ENCODE peak calls at places on chromosomes 13 and 19, in four cellular contexts. C is kidney epithelial cell; K is HL-60; H is Jurkat, Clone E6-1. Y is an unnamed sample.

GRCh38 chr13:40640202-40640601 is 26.2 kb downstream of the FOXO1 start:
- DNase-seq in C (no peak), K (no peak), H (no peak), Y (no peak)

GRCh38 chr19:12841094-12841493 is 2.8 kb downstream of the MAST1 start:
- DNase-seq in H (no peak), C (no peak), K (no peak), Y (no peak)

GRCh38 chr19:43575955-43576451 is 402 bp downstream of the PINLYP start:
- DNase-seq in K (no peak), C (no peak), H (no peak), Y (peak)

GRCh38 chr19:6260376-6260775 is 19.4 kb downstream of the MLLT1 start:
- DNase-seq in K (no peak), C (no peak), H (no peak), Y (no peak)

GRCh38 chr19:3516675-3517207 is 10.6 kb downstream of the FZR1 start:
- DNase-seq in K (no peak), H (peak), C (no peak), Y (peak)

GRCh38 chr19:52963229-52963760 is 614 bp upstream of the ZNF816 start:
- DNase-seq in K (no peak), H (no peak), C (no peak), Y (no peak)

GRCh38 chr19:13172335-13173128 is 22.3 kb downstream of the IER2 start:
- DNase-seq in C (no peak), K (peak), H (no peak), Y (peak)

GRCh38 chr19:46416077-46416709 is 2.8 kb upstream of the CCDC8 start:
- DNase-seq in H (no peak), C (peak), K (no peak), Y (no peak)

GRCh38 chr19:5155586-5156210 is 184.9 kb downstream of the PTPRS start:
- DNase-seq in C (no peak), K (no peak), H (no peak), Y (no peak)

GRCh38 chr19:17259118-17259780 is 5.3 kb downstream of the USHBP1 start:
- DNase-seq in H (no peak), C (no peak), K (no peak), Y (no peak)

GRCh38 chr13:98888890-98889279 is 89.0 kb downstream of the DOCK9 start:
- DNase-seq in C (no peak), H (no peak), K (no peak), Y (no peak)

GRCh38 chr13:98348476-98348875 is 171.4 kb upstream of the RNF113B start:
- DNase-seq in C (no peak), H (no peak), K (no peak), Y (no peak)

GRCh38 chr19:12937243-12938053 is 961 bp upstream of the CALR start:
- DNase-seq in K (peak), C (no peak), H (peak), Y (no peak)

GRCh38 chr19:35167251-35168119 is 12.9 kb downstream of the FXYD5 start:
- DNase-seq in K (peak), C (no peak), H (no peak), Y (peak)

GRCh38 chr19:51830263-51830662 is 35.3 kb downstream of the FPR3 start:
- DNase-seq in H (no peak), C (no peak), K (peak), Y (no peak)

GRCh38 chr19:49129238-49129583 is 9.9 kb downstream of the PPFIA3 start:
- DNase-seq in C (no peak), H (no peak), K (no peak), Y (no peak)

GRCh38 chr19:49339364-49340068 is 4.3 kb downstream of the CD37 start:
- DNase-seq in K (no peak), C (peak), H (no peak), Y (no peak)

GRCh38 chr19:810077-810855 is 11.5 kb downstream of the PLPPR3 start:
- DNase-seq in C (no peak), H (no peak), K (no peak), Y (no peak)

GRCh38 chr13:37816276-37816675 is 53.3 kb downstream of the TRPC4 start:
- DNase-seq in C (no peak), H (no peak), K (no peak), Y (no peak)

GRCh38 chr19:44303305-44303704 is 1.5 kb downstream of the ZNF235 start:
- DNase-seq in K (no peak), C (no peak), H (no peak), Y (no peak)

GRCh38 chr19:33234736-33235135 is 9.1 kb upstream of the SLC7A10 start:
- DNase-seq in H (no peak), C (no peak), K (no peak), Y (no peak)

GRCh38 chr19:33235996-33236350 is 10.3 kb upstream of the SLC7A10 start:
- DNase-seq in K (no peak), C (no peak), H (no peak), Y (no peak)

GRCh38 chr19:33238750-33239149 is 13.1 kb upstream of the SLC7A10 start:
- DNase-seq in C (no peak), K (no peak), H (no peak), Y (no peak)

GRCh38 chr19:33235269-33235995 is 9.8 kb upstream of the SLC7A10 start:
- DNase-seq in K (peak), C (no peak), H (peak), Y (peak)

DNA sequence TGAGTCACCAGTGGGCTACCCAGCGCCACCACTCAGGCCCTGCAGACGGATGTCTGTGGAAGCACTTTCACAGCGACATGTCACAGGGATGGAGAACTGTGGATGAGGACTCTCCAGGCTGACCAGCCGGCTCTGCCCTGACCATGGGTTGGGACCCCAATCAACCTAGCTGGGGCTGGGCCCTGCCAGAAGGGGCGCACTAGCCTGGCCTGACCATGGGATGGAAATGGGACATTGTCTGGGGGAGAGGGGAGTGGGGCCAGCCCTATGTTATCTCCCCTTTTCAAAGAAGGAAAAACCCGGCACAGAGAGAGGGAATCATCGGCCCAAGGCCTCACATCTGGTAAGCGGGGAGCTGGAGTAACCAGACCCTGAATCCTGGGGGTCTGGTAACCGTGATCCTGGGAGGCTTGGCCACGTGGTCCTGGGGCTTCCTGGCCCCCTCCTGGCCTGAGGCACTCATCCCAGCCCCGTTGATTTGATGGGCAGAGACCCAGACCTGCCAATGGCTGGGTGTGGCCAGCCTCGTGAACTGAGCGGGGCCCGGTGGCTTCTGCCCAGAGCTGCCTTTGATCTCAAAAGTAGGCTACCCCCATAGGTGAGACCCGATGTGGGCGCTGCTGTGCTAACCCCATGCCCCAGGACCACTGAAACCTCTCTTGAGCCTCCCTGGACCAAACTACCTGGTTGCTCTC is 11.2 kb upstream of the SLC7A10 start:
- DNase-seq in C (no peak), K (no peak), H (no peak), Y (no peak)
- H3K4me3 ChIP-seq in C (no peak), K (no peak), H (no peak), Y (no peak)

GRCh38 chr19:47848425-47848824 is 10.6 kb upstream of the TPRX2 start:
- DNase-seq in C (no peak), K (no peak), H (no peak), Y (no peak)

GRCh38 chr19:47853003-47853402 is 6.0 kb upstream of the TPRX2 start:
- DNase-seq in H (no peak), C (no peak), K (no peak), Y (no peak)

GRCh38 chr19:47854459-47854858 is 4.6 kb upstream of the TPRX2 start:
- DNase-seq in H (peak), K (no peak), C (no peak), Y (no peak)

DNA sequence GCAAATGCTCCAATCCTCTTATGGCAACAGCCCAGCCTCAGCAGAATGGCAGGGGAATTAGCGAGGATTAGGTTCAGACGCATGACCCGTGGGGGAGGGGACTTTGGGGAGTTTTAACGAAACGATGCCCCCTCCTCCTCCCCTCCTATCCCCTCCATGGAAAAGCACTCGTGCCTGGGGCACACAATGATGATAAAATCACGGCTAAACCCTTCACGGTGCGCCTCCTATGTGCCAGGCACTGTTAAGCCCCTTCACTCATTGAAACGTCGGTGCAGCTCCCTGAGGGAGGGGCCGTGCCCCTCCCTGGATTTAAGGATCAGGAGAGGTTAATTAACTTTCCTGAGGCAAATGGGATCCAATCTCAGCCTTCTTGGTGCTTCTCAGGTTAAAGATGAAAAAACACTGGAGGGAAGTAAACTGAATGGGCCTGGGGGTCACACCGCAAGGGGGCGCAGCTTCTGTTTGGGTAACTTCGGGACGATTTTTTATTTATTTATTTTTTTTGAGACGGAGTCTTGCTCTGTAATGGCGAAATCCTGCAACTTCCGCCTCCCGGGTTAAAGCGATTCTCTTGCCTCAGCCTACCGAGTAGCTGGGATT is 10.1 kb upstream of the TPRX2 start:
- DNase-seq in K (peak), H (peak), C (no peak), Y (no peak)
- H3K4me3 ChIP-seq in K (no peak), H (no peak), C (no peak), Y (no peak)

GRCh38 chr13:49303533-49304252 is 56.0 kb downstream of the CDADC1 start:
- DNase-seq in C (no peak), H (no peak), K (no peak), Y (no peak)

GRCh38 chr13:49302222-49302621 is 54.5 kb downstream of the CDADC1 start:
- DNase-seq in C (no peak), H (no peak), K (no peak), Y (no peak)

GRCh38 chr13:49304356-49304755 is 56.6 kb downstream of the CDADC1 start:
- DNase-seq in C (no peak), H (no peak), K (no peak), Y (no peak)

GRCh38 chr13:49300716-49301589 is 53.2 kb downstream of the CDADC1 start:
- DNase-seq in C (peak), K (peak), H (peak), Y (peak)

GRCh38 chr13:49302817-49303216 is 55.1 kb downstream of the CDADC1 start:
- DNase-seq in H (no peak), C (no peak), K (no peak), Y (no peak)
- H3K4me3 ChIP-seq in H (no peak), C (no peak), K (no peak), Y (no peak)

DNA sequence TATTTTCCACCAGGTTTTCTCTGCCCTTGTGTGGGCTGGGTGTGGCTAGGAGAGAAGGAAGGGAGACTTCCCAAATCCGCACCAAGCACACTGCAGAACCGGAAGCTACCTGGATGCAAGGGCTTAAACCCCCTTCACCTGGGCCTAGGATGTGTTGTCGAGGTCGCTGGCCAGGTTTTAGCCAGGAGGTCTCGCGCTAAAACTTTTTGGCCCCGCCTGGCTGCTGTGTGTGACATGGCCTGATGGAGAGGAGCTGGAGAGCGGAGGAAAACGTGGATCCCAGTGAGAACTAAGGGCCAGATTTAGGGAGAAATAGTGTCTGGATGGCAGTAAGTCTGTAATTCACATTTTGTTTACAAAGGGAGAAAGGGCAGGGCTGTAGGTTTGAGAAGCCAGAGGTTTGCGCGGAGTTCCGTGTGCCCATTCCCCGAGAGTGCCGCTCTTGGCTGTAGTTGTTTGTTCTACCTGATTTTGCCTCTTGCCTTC is 3.1 kb upstream of the TSHZ3 start:
- DNase-seq in K (no peak), C (no peak), H (no peak), Y (no peak)
- H3K4me3 ChIP-seq in K (no peak), C (no peak), H (no peak), Y (no peak)